ENCODE peak calls at places on chromosomes 6 and 20, in six cellular contexts. T, E, J, W, R and X are unnamed samples.

GRCh38 chr6:20483902-20484497 is 50.3 kb upstream of the CDKAL1 start:
- DNase-seq in T (no peak), E (no peak), J (no peak), W (no peak), R (no peak), X (peak; percentile 25)

GRCh38 chr20:3749689-3750639 is 17.5 kb downstream of the HSPA12B start:
- DNase-seq in T (peak; percentile 39), E (no peak), J (peak; percentile 34), W (peak; percentile 87), R (peak; percentile 82), X (no peak)

GRCh38 chr6:71482742-71483141 is 194.1 kb downstream of the OGFRL1 start:
- DNase-seq in T (no peak), E (no peak), J (no peak), W (no peak), R (no peak), X (no peak)

GRCh38 chr20:49276895-49277785 is 717 bp downstream of the ZNFX1 start:
- DNase-seq in T (no peak), E (no peak), J (peak; percentile 49), W (no peak), R (no peak), X (no peak)

GRCh38 chr6:6004147-6004995 is 2.4 kb downstream of the NRN1 start:
- DNase-seq in T (no peak), E (no peak), J (no peak), W (no peak), R (peak; percentile 65), X (no peak)

GRCh38 chr20:49579874-49580817 is 12.2 kb upstream of the PTGIS start:
- DNase-seq in T (no peak), E (no peak), J (no peak), W (no peak), R (no peak), X (peak; percentile 84)

GRCh38 chr20:48877299-48877698 is 44.2 kb upstream of the ARFGEF2 start:
- DNase-seq in T (no peak), E (no peak), J (no peak), W (no peak), R (no peak), X (no peak)

GRCh38 chr20:5608448-5609161 is 141.6 kb upstream of the SHLD1 start:
- DNase-seq in T (no peak), E (no peak), J (no peak), W (peak; percentile 15), R (no peak), X (peak; percentile 59)

GRCh38 chr6:38349795-38350194 is 289.9 kb downstream of the BTBD9 start:
- DNase-seq in T (no peak), E (no peak), J (no peak), W (no peak), R (no peak), X (peak; percentile 83)

GRCh38 chr6:42450314-42451145 is 1.2 kb downstream of the TRERF1 start:
- DNase-seq in T (no peak), E (no peak), J (no peak), W (peak; percentile 28), R (peak; percentile 23), X (peak; percentile 36)

GRCh38 chr6:14354919-14355572 is 237.5 kb downstream of the CD83 start:
- DNase-seq in T (peak; percentile 31), E (no peak), J (peak; percentile 63), W (no peak), R (no peak), X (peak; percentile 43)

GRCh38 chr20:46259260-46259859 is 48.9 kb downstream of the CDH22 start:
- DNase-seq in T (no peak), E (no peak), J (no peak), W (no peak), R (no peak), X (no peak)

GRCh38 chr6:85450578-85450884 is 648 bp downstream of the NT5E start:
- DNase-seq in T (no peak), E (no peak), J (no peak), W (no peak), R (no peak), X (peak; percentile 48)

GRCh38 chr6:147131728-147132127 is 72.5 kb upstream of the STXBP5 start:
- DNase-seq in T (no peak), E (no peak), J (no peak), W (no peak), R (no peak), X (peak; percentile 53)

GRCh38 chr6:156601156-156601820 is 175.9 kb upstream of the ARID1B start:
- DNase-seq in T (no peak), E (no peak), J (no peak), W (no peak), R (no peak), X (no peak)

GRCh38 chr20:3543901-3544507 is 73.2 kb downstream of the ATRN start:
- DNase-seq in T (no peak), E (peak; percentile 48), J (no peak), W (no peak), R (no peak), X (no peak)

GRCh38 chr20:63924241-63924640 is 29.3 kb downstream of the DNAJC5 start:
- DNase-seq in T (no peak), E (no peak), J (no peak), W (no peak), R (no peak), X (no peak)

GRCh38 chr20:23412026-23412425 is 9.3 kb downstream of the NAPB start:
- DNase-seq in T (no peak), E (no peak), J (no peak), W (no peak), R (no peak), X (peak; percentile 64)

GRCh38 chr20:9206486-9206885 is 137.6 kb downstream of the PLCB4 start:
- DNase-seq in T (no peak), E (no peak), J (no peak), W (no peak), R (no peak), X (no peak)

GRCh38 chr6:78492351-78493010 is 374.9 kb upstream of the IRAK1BP1 start:
- DNase-seq in T (no peak), E (no peak), J (no peak), W (no peak), R (no peak), X (peak; percentile 32)

GRCh38 chr20:43731927-43732326 is 5.1 kb upstream of the GTSF1L start:
- DNase-seq in T (no peak), E (no peak), J (no peak), W (no peak), R (no peak), X (no peak)

GRCh38 chr20:11776687-11777086 is 141.0 kb upstream of the BTBD3 start:
- DNase-seq in T (no peak), E (no peak), J (no peak), W (no peak), R (no peak), X (peak; percentile 12)

GRCh38 chr6:3808759-3809514 is 40.2 kb upstream of the FAM50B start:
- DNase-seq in T (peak; percentile 55), E (peak; percentile 84), J (peak; percentile 24), W (no peak), R (no peak), X (peak; percentile 84)

GRCh38 chr20:34928411-34928810 is 27.2 kb downstream of the GSS start:
- DNase-seq in T (no peak), E (no peak), J (no peak), W (no peak), R (no peak), X (no peak)

GRCh38 chr20:44222969-44223368 is 12.4 kb upstream of the OSER1 start:
- DNase-seq in T (no peak), E (no peak), J (no peak), W (no peak), R (peak; percentile 52), X (no peak)

GRCh38 chr6:89970609-89971337 is 76.5 kb downstream of the GJA10 start:
- DNase-seq in T (peak; percentile 29), E (no peak), J (peak; percentile 18), W (peak; percentile 49), R (peak; percentile 82), X (peak; percentile 61)
- TF ChIP-seq CTCF in T (no peak), E (peak; percentile 56), J (no peak), W (peak; percentile 76), R (peak; percentile 44), X (peak; percentile 73)

GRCh38 chr6:35048031-35048613 is 93.0 kb downstream of the TCP11 start:
- DNase-seq in T (no peak), E (no peak), J (no peak), W (no peak), R (peak; percentile 85), X (no peak)
- H3K4me3 ChIP-seq in T (peak overlapping the region; percentile 4), E (no peak overlapping the region), J (no peak overlapping the region), W (no peak overlapping the region), R (peak overlapping the region; percentile 26), X (no peak overlapping the region)

GRCh38 chr6:137870744-137871247 is 3.7 kb downstream of the TNFAIP3 start:
- DNase-seq in T (no peak), E (no peak), J (no peak), W (no peak), R (peak; percentile 26), X (no peak)

GRCh38 chr6:137870286-137870685 is 3.2 kb downstream of the TNFAIP3 start:
- DNase-seq in T (no peak), E (no peak), J (no peak), W (no peak), R (no peak), X (no peak)

GRCh38 chr6:137871299-137871698 is 4.2 kb downstream of the TNFAIP3 start:
- DNase-seq in T (no peak), E (no peak), J (no peak), W (no peak), R (no peak), X (no peak)

GRCh38 chr6:137868721-137869631 is 1.9 kb downstream of the TNFAIP3 start:
- DNase-seq in T (no peak), E (no peak), J (no peak), W (no peak), R (no peak), X (no peak)

DNA sequence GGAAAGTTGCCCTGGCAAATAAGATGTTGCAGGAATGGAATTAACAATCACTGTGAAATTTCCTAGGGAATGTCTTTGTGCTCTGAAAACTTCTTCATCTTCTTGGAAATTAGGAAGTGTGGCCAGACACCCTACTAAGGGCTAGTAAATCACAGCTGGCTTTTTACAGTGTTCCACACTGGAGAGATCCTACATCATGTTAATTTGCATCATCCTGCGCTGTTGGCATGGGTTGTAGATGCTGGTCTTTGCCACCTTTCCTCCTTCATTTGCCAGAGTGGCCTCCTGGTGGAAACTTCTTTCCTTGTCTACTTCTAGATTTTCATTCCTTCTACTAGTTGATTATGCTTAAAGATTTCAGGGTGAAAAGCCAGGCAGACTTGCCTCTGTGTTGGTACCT is 2.7 kb downstream of the TNFAIP3 start:
- DNase-seq in T (no peak), E (no peak), J (no peak), W (no peak), R (no peak), X (no peak)
- TF ChIP-seq CTCF in T (no peak), E (no peak), J (no peak), W (no peak), R (no peak), X (no peak)

GRCh38 chr6:30880563-30881252 is 3.6 kb upstream of the DDR1 start:
- DNase-seq in T (no peak), E (no peak), J (no peak), W (no peak), R (peak; percentile 68), X (no peak)
- H3K4me3 ChIP-seq in T (no peak overlapping the region), E (no peak overlapping the region), J (no peak overlapping the region), W (no peak overlapping the region), R (peak overlapping the region; percentile 30), X (no peak overlapping the region)

GRCh38 chr6:56542367-56543331 is 100.0 kb downstream of the DST start:
- DNase-seq in T (peak; percentile 89), E (peak; percentile 93), J (peak; percentile 88), W (peak; percentile 94), R (peak; percentile 100), X (peak; percentile 99)
- TF ChIP-seq CTCF in T (no peak), E (peak; percentile 29), J (peak; percentile 10), W (peak; percentile 31), R (peak; percentile 46), X (peak; percentile 22)